ENCODE peak calls at places on chromosomes 16 and 17, in eight cellular contexts. One of them, this sample, is unnamed.

GRCh38 chr17:50322271-50322670 is 23.7 kb upstream of the XYLT2 start:
- DNase-seq in K562: no peak
- DNase-seq in upper lobe of left lung: no peak
- DNase-seq in Panc1: no peak
- DNase-seq in breast epithelium: no peak
- DNase-seq in sigmoid colon: no peak
- DNase-seq in HCT116: no peak
- DNase-seq in prostate gland: no peak
- DNase-seq in this sample: no peak

GRCh38 chr17:41363881-41364280 is 5.7 kb downstream of the KRT33B start:
- DNase-seq in Panc1: no peak
- DNase-seq in breast epithelium: no peak
- DNase-seq in sigmoid colon: no peak
- DNase-seq in K562: no peak
- DNase-seq in prostate gland: no peak
- DNase-seq in upper lobe of left lung: no peak
- DNase-seq in HCT116: no peak
- DNase-seq in this sample: no peak

GRCh38 chr16:87037012-87037411 is 280.2 kb downstream of the C16orf95 start:
- DNase-seq in HCT116: no peak
- DNase-seq in K562: no peak
- DNase-seq in breast epithelium: no peak
- DNase-seq in sigmoid colon: peak; percentile 25
- DNase-seq in Panc1: no peak
- DNase-seq in prostate gland: no peak
- DNase-seq in upper lobe of left lung: no peak
- DNase-seq in this sample: no peak

GRCh38 chr16:85641776-85642176 is 28.7 kb downstream of the GSE1 start:
- DNase-seq in upper lobe of left lung: peak; percentile 50
- DNase-seq in Panc1: no peak
- DNase-seq in K562: no peak
- DNase-seq in breast epithelium: peak; percentile 70
- DNase-seq in sigmoid colon: peak; percentile 85
- DNase-seq in HCT116: no peak
- DNase-seq in prostate gland: peak; percentile 66
- DNase-seq in this sample: peak; percentile 72

GRCh38 chr17:50331085-50331791 is 14.7 kb upstream of the XYLT2 start:
- DNase-seq in breast epithelium: no peak
- DNase-seq in prostate gland: no peak
- DNase-seq in upper lobe of left lung: no peak
- DNase-seq in HCT116: no peak
- DNase-seq in Panc1: no peak
- DNase-seq in K562: no peak
- DNase-seq in sigmoid colon: no peak
- DNase-seq in this sample: no peak

GRCh38 chr17:42363767-42364585 is 24.3 kb downstream of the STAT3 start:
- DNase-seq in prostate gland: no peak
- DNase-seq in HCT116: no peak
- DNase-seq in K562: no peak
- DNase-seq in breast epithelium: no peak
- DNase-seq in Panc1: no peak
- DNase-seq in upper lobe of left lung: no peak
- DNase-seq in sigmoid colon: no peak
- DNase-seq in this sample: no peak

GRCh38 chr17:75181608-75182318 is 996 bp downstream of the SUMO2 start:
- DNase-seq in prostate gland: peak; percentile 17
- DNase-seq in upper lobe of left lung: peak; percentile 38
- DNase-seq in sigmoid colon: no peak
- DNase-seq in breast epithelium: no peak
- DNase-seq in K562: peak; percentile 58
- DNase-seq in HCT116: no peak
- DNase-seq in Panc1: no peak
- DNase-seq in this sample: peak; percentile 30

GRCh38 chr17:3986270-3986938 is 22.2 kb upstream of the ATP2A3 start:
- DNase-seq in prostate gland: no peak
- DNase-seq in K562: no peak
- DNase-seq in Panc1: no peak
- DNase-seq in HCT116: no peak
- DNase-seq in sigmoid colon: no peak
- DNase-seq in upper lobe of left lung: no peak
- DNase-seq in breast epithelium: no peak
- DNase-seq in this sample: no peak

GRCh38 chr17:35788504-35788998 is 6.9 kb downstream of the MMP28 start:
- DNase-seq in K562: peak; percentile 8
- DNase-seq in Panc1: no peak
- DNase-seq in HCT116: no peak
- DNase-seq in prostate gland: no peak
- DNase-seq in breast epithelium: no peak
- DNase-seq in upper lobe of left lung: peak; percentile 22
- DNase-seq in sigmoid colon: peak; percentile 67
- DNase-seq in this sample: no peak

GRCh38 chr17:36949461-36949927 is 740 bp downstream of the AATF start:
- DNase-seq in breast epithelium: no peak
- DNase-seq in sigmoid colon: no peak
- DNase-seq in upper lobe of left lung: no peak
- DNase-seq in HCT116: no peak
- DNase-seq in K562: no peak
- DNase-seq in prostate gland: no peak
- DNase-seq in Panc1: no peak
- DNase-seq in this sample: no peak

GRCh38 chr17:33639103-33639991 is 346.3 kb upstream of the ASIC2 start:
- DNase-seq in breast epithelium: no peak
- DNase-seq in prostate gland: no peak
- DNase-seq in upper lobe of left lung: no peak
- DNase-seq in K562: no peak
- DNase-seq in sigmoid colon: no peak
- DNase-seq in HCT116: no peak
- DNase-seq in Panc1: no peak
- DNase-seq in this sample: no peak

GRCh38 chr17:75707096-75707720 is 14.1 kb upstream of the ITGB4 start:
- DNase-seq in Panc1: no peak
- DNase-seq in sigmoid colon: no peak
- DNase-seq in prostate gland: no peak
- DNase-seq in HCT116: peak; percentile 94
- DNase-seq in breast epithelium: no peak
- DNase-seq in K562: no peak
- DNase-seq in upper lobe of left lung: peak; percentile 55
- DNase-seq in this sample: no peak

GRCh38 chr17:32496348-32497078 is 9.7 kb downstream of the CDK5R1 start:
- DNase-seq in breast epithelium: no peak
- DNase-seq in Panc1: no peak
- DNase-seq in upper lobe of left lung: no peak
- DNase-seq in prostate gland: no peak
- DNase-seq in sigmoid colon: peak; percentile 56
- DNase-seq in HCT116: no peak
- DNase-seq in K562: no peak
- DNase-seq in this sample: no peak

GRCh38 chr16:81945665-81946064 is 65.6 kb downstream of the SDR42E1 start:
- DNase-seq in K562: no peak
- DNase-seq in HCT116: no peak
- DNase-seq in prostate gland: no peak
- DNase-seq in Panc1: no peak
- DNase-seq in sigmoid colon: no peak
- DNase-seq in upper lobe of left lung: no peak
- DNase-seq in breast epithelium: no peak
- DNase-seq in this sample: no peak

GRCh38 chr17:82358467-82359350 is at the start of gene TEX19:
- DNase-seq in HCT116: no peak
- DNase-seq in upper lobe of left lung: no peak
- DNase-seq in prostate gland: no peak
- DNase-seq in breast epithelium: no peak
- DNase-seq in K562: peak; percentile 73
- DNase-seq in sigmoid colon: no peak
- DNase-seq in Panc1: no peak
- DNase-seq in this sample: no peak

GRCh38 chr17:80513892-80514291 is 30.7 kb upstream of the RPTOR start:
- DNase-seq in Panc1: no peak
- DNase-seq in sigmoid colon: no peak
- DNase-seq in K562: no peak
- DNase-seq in upper lobe of left lung: no peak
- DNase-seq in breast epithelium: no peak
- DNase-seq in prostate gland: no peak
- DNase-seq in HCT116: no peak
- DNase-seq in this sample: no peak

GRCh38 chr16:27526169-27526568 is 23.5 kb downstream of the GTF3C1 start:
- DNase-seq in prostate gland: no peak
- DNase-seq in upper lobe of left lung: no peak
- DNase-seq in Panc1: no peak
- DNase-seq in K562: peak; percentile 27
- DNase-seq in sigmoid colon: no peak
- DNase-seq in HCT116: no peak
- DNase-seq in breast epithelium: no peak
- DNase-seq in this sample: no peak

GRCh38 chr16:10752843-10753523 is 9.3 kb downstream of the NUBP1 start:
- DNase-seq in Panc1: no peak
- DNase-seq in sigmoid colon: no peak
- DNase-seq in K562: no peak
- DNase-seq in upper lobe of left lung: peak; percentile 62
- DNase-seq in breast epithelium: no peak
- DNase-seq in prostate gland: no peak
- DNase-seq in HCT116: no peak
- DNase-seq in this sample: peak; percentile 55
- TF ChIP-seq POLR2AphosphoS5 in Panc1: no peak
- TF ChIP-seq POLR2AphosphoS5 in sigmoid colon: no peak
- TF ChIP-seq POLR2AphosphoS5 in K562: no peak
- TF ChIP-seq POLR2AphosphoS5 in upper lobe of left lung: no peak
- TF ChIP-seq POLR2AphosphoS5 in breast epithelium: no peak
- TF ChIP-seq POLR2AphosphoS5 in prostate gland: no peak
- TF ChIP-seq POLR2AphosphoS5 in HCT116: no peak
- TF ChIP-seq POLR2AphosphoS5 in this sample: no peak

GRCh38 chr16:14501331-14502255 is 128.5 kb downstream of the PARN start:
- DNase-seq in breast epithelium: peak; percentile 89
- DNase-seq in Panc1: peak; percentile 41
- DNase-seq in prostate gland: peak; percentile 88
- DNase-seq in sigmoid colon: peak; percentile 97
- DNase-seq in upper lobe of left lung: peak; percentile 91
- DNase-seq in K562: peak; percentile 71
- DNase-seq in HCT116: peak; percentile 67
- DNase-seq in this sample: peak; percentile 79
- TF ChIP-seq POLR2AphosphoS5 in breast epithelium: peak; percentile 68
- TF ChIP-seq POLR2AphosphoS5 in Panc1: peak; percentile 58
- TF ChIP-seq POLR2AphosphoS5 in prostate gland: peak; percentile 92
- TF ChIP-seq POLR2AphosphoS5 in sigmoid colon: peak; percentile 83
- TF ChIP-seq POLR2AphosphoS5 in upper lobe of left lung: peak; percentile 76
- TF ChIP-seq POLR2AphosphoS5 in K562: no peak
- TF ChIP-seq POLR2AphosphoS5 in HCT116: peak; percentile 58
- TF ChIP-seq POLR2AphosphoS5 in this sample: peak; percentile 68

DNA sequence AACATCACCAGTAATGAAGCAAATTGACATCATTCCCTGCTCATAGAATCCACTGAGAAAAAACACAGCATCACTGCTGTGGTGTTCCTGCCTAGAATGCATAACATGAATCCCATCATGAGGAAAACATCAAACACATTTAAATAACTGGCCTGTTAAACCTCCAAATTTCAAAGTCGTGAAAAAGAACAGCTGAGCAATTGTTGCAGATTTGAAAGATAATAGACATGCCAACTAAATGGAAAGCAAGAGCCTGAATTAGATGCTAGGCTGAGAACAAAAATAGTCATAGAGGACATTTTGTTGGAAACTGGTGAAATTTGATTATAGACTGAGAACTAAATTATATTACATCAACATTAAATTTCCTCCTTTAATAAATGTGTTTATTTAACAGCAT is 305.2 kb upstream of the MON1B start:
- DNase-seq in K562: no peak
- DNase-seq in breast epithelium: no peak
- DNase-seq in upper lobe of left lung: no peak
- DNase-seq in HCT116: no peak
- DNase-seq in Panc1: no peak
- DNase-seq in sigmoid colon: no peak
- DNase-seq in prostate gland: no peak
- DNase-seq in this sample: no peak
- TF ChIP-seq POLR2AphosphoS5 in K562: no peak
- TF ChIP-seq POLR2AphosphoS5 in breast epithelium: no peak
- TF ChIP-seq POLR2AphosphoS5 in upper lobe of left lung: no peak
- TF ChIP-seq POLR2AphosphoS5 in HCT116: no peak
- TF ChIP-seq POLR2AphosphoS5 in Panc1: no peak
- TF ChIP-seq POLR2AphosphoS5 in sigmoid colon: no peak
- TF ChIP-seq POLR2AphosphoS5 in prostate gland: no peak
- TF ChIP-seq POLR2AphosphoS5 in this sample: no peak

GRCh38 chr17:39208893-39209292 is 8.8 kb downstream of the RPL19 start:
- DNase-seq in K562: peak; percentile 62
- DNase-seq in prostate gland: no peak
- DNase-seq in breast epithelium: no peak
- DNase-seq in HCT116: no peak
- DNase-seq in upper lobe of left lung: peak; percentile 71
- DNase-seq in sigmoid colon: no peak
- DNase-seq in Panc1: no peak
- DNase-seq in this sample: peak; percentile 71

GRCh38 chr17:39210093-39210434 is 10.0 kb downstream of the RPL19 start:
- DNase-seq in upper lobe of left lung: no peak
- DNase-seq in breast epithelium: no peak
- DNase-seq in sigmoid colon: no peak
- DNase-seq in K562: no peak
- DNase-seq in prostate gland: no peak
- DNase-seq in Panc1: no peak
- DNase-seq in HCT116: no peak
- DNase-seq in this sample: no peak

GRCh38 chr17:39208136-39208535 is 8.1 kb downstream of the RPL19 start:
- DNase-seq in HCT116: no peak
- DNase-seq in upper lobe of left lung: peak; percentile 59
- DNase-seq in K562: no peak
- DNase-seq in Panc1: no peak
- DNase-seq in breast epithelium: no peak
- DNase-seq in prostate gland: no peak
- DNase-seq in sigmoid colon: no peak
- DNase-seq in this sample: no peak

GRCh38 chr17:39212200-39212810 is 12.2 kb downstream of the RPL19 start:
- DNase-seq in HCT116: no peak
- DNase-seq in upper lobe of left lung: no peak
- DNase-seq in breast epithelium: no peak
- DNase-seq in Panc1: no peak
- DNase-seq in prostate gland: no peak
- DNase-seq in K562: no peak
- DNase-seq in sigmoid colon: no peak
- DNase-seq in this sample: no peak

DNA sequence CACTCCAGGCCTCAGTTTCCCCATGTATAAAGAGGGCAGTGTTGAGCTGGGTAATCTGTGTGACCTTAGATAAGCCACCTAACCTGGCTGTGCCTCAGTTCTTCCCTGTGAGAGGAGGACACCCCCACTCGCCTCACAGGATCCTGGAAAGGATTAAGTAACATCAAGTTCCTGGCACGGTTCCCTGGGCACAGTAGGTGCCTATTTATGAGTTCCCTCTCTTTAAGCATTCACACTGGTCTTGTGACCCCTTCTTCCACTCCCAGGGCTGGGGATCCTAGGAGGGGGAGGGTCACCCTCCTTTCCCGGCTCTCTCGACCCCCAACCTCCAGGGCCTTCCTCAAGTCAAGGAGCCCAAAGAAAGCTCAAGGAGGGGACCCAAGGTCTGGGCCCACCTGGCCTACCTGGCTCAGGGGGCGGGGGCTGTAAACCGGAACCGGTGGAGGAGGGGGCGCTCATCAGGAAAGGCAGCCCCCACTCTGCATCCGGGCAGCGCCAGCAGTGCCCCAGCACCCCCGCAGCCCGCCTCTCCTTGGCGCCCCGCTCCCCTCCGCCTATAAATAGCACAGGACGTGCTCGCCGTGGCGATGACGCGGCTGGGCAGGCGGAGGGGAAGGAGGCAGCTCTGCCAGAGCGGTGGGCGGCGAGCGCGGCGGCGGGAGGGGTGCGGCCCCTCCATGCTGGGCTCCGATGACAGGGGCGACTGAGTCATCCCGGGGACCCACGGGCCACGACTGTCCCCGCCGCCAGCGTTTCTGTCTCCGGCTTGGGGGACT is 9.4 kb downstream of the RPL19 start:
- DNase-seq in HCT116: no peak
- DNase-seq in K562: peak; percentile 40
- DNase-seq in sigmoid colon: peak; percentile 95
- DNase-seq in breast epithelium: peak; percentile 89
- DNase-seq in upper lobe of left lung: peak; percentile 92
- DNase-seq in Panc1: no peak
- DNase-seq in prostate gland: peak; percentile 94
- DNase-seq in this sample: peak; percentile 70
- TF ChIP-seq POLR2AphosphoS5 in HCT116: no peak
- TF ChIP-seq POLR2AphosphoS5 in K562: no peak
- TF ChIP-seq POLR2AphosphoS5 in sigmoid colon: peak; percentile 32
- TF ChIP-seq POLR2AphosphoS5 in breast epithelium: peak; percentile 49
- TF ChIP-seq POLR2AphosphoS5 in upper lobe of left lung: peak; percentile 71
- TF ChIP-seq POLR2AphosphoS5 in Panc1: no peak
- TF ChIP-seq POLR2AphosphoS5 in prostate gland: peak; percentile 94
- TF ChIP-seq POLR2AphosphoS5 in this sample: no peak

This sample was measured in transverse colon.